ENCODE peak calls at places on chromosome 17, in nine cellular contexts. H, J, Z, I, T, E, O, K and W are unnamed samples.

GRCh38 chr17:48194097-48194550 is 86.6 kb downstream of the SNX11 start:
- DNase-seq in I (peak; percentile 95), H (peak; percentile 42), K (no peak), J (peak; percentile 96), Z (peak; percentile 80), O (no peak), E (no peak), T (peak; percentile 49), W (no peak)

GRCh38 chr17:65085397-65085796 is 28.9 kb upstream of the GNA13 start:
- DNase-seq in E (peak; percentile 23), T (no peak), Z (no peak), O (no peak), H (no peak), K (no peak), J (no peak), I (no peak), W (no peak)

GRCh38 chr17:68431661-68432071 is 25.6 kb downstream of the WIPI1 start:
- DNase-seq in Z (peak; percentile 36), I (no peak), O (no peak), E (no peak), K (no peak), T (peak; percentile 66), H (peak; percentile 14), J (peak; percentile 18), W (no peak)

GRCh38 chr17:7508846-7509245 is 24.7 kb downstream of the POLR2A start:
- DNase-seq in K (no peak), O (no peak), Z (no peak), H (no peak), I (no peak), J (no peak), E (no peak), T (no peak), W (no peak)

GRCh38 chr17:3972281-3972731 is 8.1 kb upstream of the ATP2A3 start:
- DNase-seq in E (no peak), J (no peak), O (no peak), T (no peak), Z (no peak), I (no peak), H (no peak), K (no peak), W (no peak)

GRCh38 chr17:8224891-8225812 is 14.8 kb upstream of the AURKB start:
- DNase-seq in K (no peak), O (no peak), Z (no peak), H (no peak), E (no peak), I (no peak), T (peak; percentile 14), J (no peak), W (no peak)

GRCh38 chr17:5379351-5380107 is 39.9 kb downstream of the NUP88 start:
- DNase-seq in K (no peak), H (no peak), Z (no peak), O (no peak), J (no peak), E (no peak), T (no peak), I (no peak), W (no peak)

GRCh38 chr17:2685696-2686095 is 25.9 kb downstream of the CLUH start:
- DNase-seq in T (no peak), I (no peak), K (no peak), E (no peak), O (peak; percentile 24), H (no peak), J (no peak), Z (no peak), W (no peak)

GRCh38 chr17:45915263-45915662 is 20.9 kb downstream of the MAPT start:
- DNase-seq in I (no peak), H (no peak), T (no peak), E (no peak), Z (no peak), J (no peak), K (no peak), O (no peak), W (no peak)

GRCh38 chr17:76560877-76561221 is 21.0 kb downstream of the PRCD start:
- DNase-seq in I (no peak), H (no peak), Z (no peak), K (no peak), E (no peak), T (no peak), O (no peak), J (no peak), W (no peak)

GRCh38 chr17:58535431-58535830 is 21.0 kb upstream of the MTMR4 start:
- DNase-seq in H (no peak), O (no peak), J (peak; percentile 75), E (no peak), T (no peak), I (no peak), Z (no peak), K (no peak), W (no peak)

GRCh38 chr17:75771334-75772281 is 6.6 kb upstream of the GALK1 start:
- DNase-seq in H (no peak), Z (no peak), T (no peak), O (no peak), I (no peak), K (no peak), J (no peak), E (no peak), W (no peak)

GRCh38 chr17:36496018-36496789 is 9.7 kb downstream of the ZNHIT3 start:
- DNase-seq in K (no peak), I (no peak), O (no peak), T (no peak), J (no peak), E (no peak), Z (no peak), H (no peak), W (no peak)

GRCh38 chr17:8386841-8387240 is 3.8 kb upstream of the RPL26 start:
- DNase-seq in H (no peak), J (no peak), K (no peak), I (no peak), Z (no peak), E (no peak), T (no peak), O (no peak), W (no peak)

GRCh38 chr17:82846061-82846691 is 6.4 kb upstream of the ZNF750 start:
- DNase-seq in J (no peak), O (peak; percentile 14), Z (no peak), K (no peak), H (no peak), E (no peak), I (no peak), T (no peak), W (peak; percentile 34)

GRCh38 chr17:76687278-76688164 is 23.2 kb downstream of the MXRA7 start:
- DNase-seq in H (no peak), J (no peak), K (peak; percentile 79), T (no peak), Z (no peak), E (no peak), I (no peak), O (peak; percentile 86), W (peak; percentile 72)

GRCh38 chr17:48439473-48439872 is 9.5 kb upstream of the SKAP1 start:
- DNase-seq in K (no peak), O (no peak), E (no peak), Z (no peak), I (no peak), T (no peak), H (no peak), J (no peak), W (no peak)